ENCODE peak calls at places on chromosomes 3 and 15, in four cellular contexts. One of them, this sample, is unnamed. For H3K36me3, the result is how much of the 10 kb centered on the place peaks cover.

GRCh38 chr3:139887431-139887830 is 47.6 kb upstream of the CLSTN2 start:
- DNase-seq in Peyer's patch: no peak
- DNase-seq in cardiac muscle cell: no peak
- DNase-seq in right atrium auricular region: no peak
- DNase-seq in this sample: no peak

GRCh38 chr3:43855674-43856299 is 165.0 kb downstream of the ABHD5 start:
- DNase-seq in right atrium auricular region: peak
- DNase-seq in Peyer's patch: peak
- DNase-seq in cardiac muscle cell: peak
- DNase-seq in this sample: no peak

GRCh38 chr3:195583831-195584542 is at the start of gene APOD:
- DNase-seq in right atrium auricular region: no peak
- DNase-seq in cardiac muscle cell: no peak
- DNase-seq in Peyer's patch: peak
- DNase-seq in this sample: no peak

GRCh38 chr3:11642455-11643162 is 1.1 kb downstream of the VGLL4 start:
- DNase-seq in cardiac muscle cell: peak
- DNase-seq in right atrium auricular region: peak
- DNase-seq in Peyer's patch: peak
- DNase-seq in this sample: peak

GRCh38 chr3:194058189-194058571 is 77.8 kb upstream of the HES1 start:
- DNase-seq in right atrium auricular region: peak
- DNase-seq in Peyer's patch: peak
- DNase-seq in cardiac muscle cell: peak
- DNase-seq in this sample: no peak

GRCh38 chr3:44055951-44056350 is 185.7 kb upstream of the TOPAZ1 start:
- DNase-seq in right atrium auricular region: no peak
- DNase-seq in Peyer's patch: no peak
- DNase-seq in cardiac muscle cell: no peak
- DNase-seq in this sample: no peak

GRCh38 chr3:172815857-172816256 is 65.3 kb downstream of the ECT2 start:
- DNase-seq in right atrium auricular region: no peak
- DNase-seq in cardiac muscle cell: peak
- DNase-seq in Peyer's patch: no peak
- DNase-seq in this sample: no peak

GRCh38 chr15:60379466-60380274 is 18.1 kb downstream of the ANXA2 start:
- DNase-seq in right atrium auricular region: no peak
- DNase-seq in cardiac muscle cell: peak
- DNase-seq in Peyer's patch: no peak
- DNase-seq in this sample: no peak

GRCh38 chr15:71532994-71533393 is 277.4 kb upstream of the NR2E3 start:
- DNase-seq in Peyer's patch: no peak
- DNase-seq in cardiac muscle cell: peak
- DNase-seq in right atrium auricular region: no peak
- DNase-seq in this sample: no peak

GRCh38 chr3:158447408-158447807 is 123.6 kb upstream of the MLF1 start:
- DNase-seq in right atrium auricular region: no peak
- DNase-seq in Peyer's patch: no peak
- DNase-seq in cardiac muscle cell: no peak
- DNase-seq in this sample: no peak

GRCh38 chr15:73564255-73564654 is 68.9 kb downstream of the NPTN start:
- DNase-seq in Peyer's patch: no peak
- DNase-seq in right atrium auricular region: no peak
- DNase-seq in cardiac muscle cell: no peak
- DNase-seq in this sample: no peak

GRCh38 chr3:58164199-58164879 is 46.4 kb downstream of the DNASE1L3 start:
- DNase-seq in right atrium auricular region: no peak
- DNase-seq in cardiac muscle cell: no peak
- DNase-seq in Peyer's patch: no peak
- DNase-seq in this sample: no peak

GRCh38 chr3:45684327-45684892 is 4.8 kb upstream of the SACM1L start:
- DNase-seq in right atrium auricular region: no peak
- DNase-seq in Peyer's patch: no peak
- DNase-seq in cardiac muscle cell: no peak
- DNase-seq in this sample: no peak

GRCh38 chr15:66966256-66966655 is 99.1 kb upstream of the SMAD3 start:
- DNase-seq in right atrium auricular region: no peak
- DNase-seq in Peyer's patch: no peak
- DNase-seq in cardiac muscle cell: no peak
- DNase-seq in this sample: no peak

GRCh38 chr3:46717447-46718231 is at the start of gene PRSS50:
- DNase-seq in right atrium auricular region: no peak
- DNase-seq in Peyer's patch: peak
- DNase-seq in cardiac muscle cell: no peak
- DNase-seq in this sample: no peak

GRCh38 chr3:57911588-57911987 is 96.6 kb upstream of the FLNB start:
- DNase-seq in Peyer's patch: no peak
- DNase-seq in cardiac muscle cell: no peak
- DNase-seq in right atrium auricular region: no peak
- DNase-seq in this sample: no peak

GRCh38 chr15:88071141-88071540 is 185.4 kb downstream of the NTRK3 start:
- DNase-seq in cardiac muscle cell: no peak
- DNase-seq in Peyer's patch: no peak
- DNase-seq in right atrium auricular region: no peak
- DNase-seq in this sample: no peak

GRCh38 chr3:171183042-171183441 is 156.5 kb upstream of the SLC2A2 start:
- DNase-seq in right atrium auricular region: no peak
- DNase-seq in cardiac muscle cell: no peak
- DNase-seq in Peyer's patch: peak
- DNase-seq in this sample: no peak

GRCh38 chr3:170524072-170524471 is 61.8 kb downstream of the SLC7A14 start:
- DNase-seq in right atrium auricular region: no peak
- DNase-seq in Peyer's patch: no peak
- DNase-seq in cardiac muscle cell: no peak
- DNase-seq in this sample: no peak

GRCh38 chr3:195015021-195015420 is 255.9 kb downstream of the XXYLT1 start:
- DNase-seq in Peyer's patch: peak
- DNase-seq in cardiac muscle cell: no peak
- DNase-seq in right atrium auricular region: no peak
- DNase-seq in this sample: no peak

GRCh38 chr3:134527037-134527436 is 41.2 kb downstream of the CEP63 start:
- DNase-seq in Peyer's patch: no peak
- DNase-seq in right atrium auricular region: no peak
- DNase-seq in cardiac muscle cell: no peak
- DNase-seq in this sample: no peak

GRCh38 chr3:114746502-114746901 is 400.6 kb downstream of the ZBTB20 start:
- DNase-seq in Peyer's patch: no peak
- DNase-seq in right atrium auricular region: no peak
- DNase-seq in cardiac muscle cell: no peak
- DNase-seq in this sample: no peak

GRCh38 chr3:124599779-124600693 is 130.2 kb upstream of the UMPS start:
- DNase-seq in cardiac muscle cell: peak
- DNase-seq in Peyer's patch: peak
- DNase-seq in right atrium auricular region: no peak
- DNase-seq in this sample: no peak

GRCh38 chr3:153096611-153097200 is 65.3 kb upstream of the RAP2B start:
- DNase-seq in right atrium auricular region: no peak
- DNase-seq in cardiac muscle cell: no peak
- DNase-seq in Peyer's patch: no peak
- DNase-seq in this sample: no peak

GRCh38 chr15:62940755-62941361 is 101.7 kb upstream of the TPM1 start:
- DNase-seq in cardiac muscle cell: no peak
- DNase-seq in right atrium auricular region: peak
- DNase-seq in Peyer's patch: peak
- DNase-seq in this sample: no peak

GRCh38 chr3:150607267-150608065 is 4.3 kb downstream of the SELENOT start:
- DNase-seq in right atrium auricular region: no peak
- DNase-seq in cardiac muscle cell: peak
- DNase-seq in Peyer's patch: no peak
- DNase-seq in this sample: no peak

GRCh38 chr3:99751649-99752048 is 66.0 kb upstream of the CMSS1 start:
- DNase-seq in right atrium auricular region: no peak
- DNase-seq in Peyer's patch: no peak
- DNase-seq in cardiac muscle cell: no peak
- DNase-seq in this sample: no peak

GRCh38 chr15:71691700-71692417 is 118.5 kb upstream of the NR2E3 start:
- DNase-seq in cardiac muscle cell: no peak
- DNase-seq in right atrium auricular region: no peak
- DNase-seq in Peyer's patch: no peak
- DNase-seq in this sample: no peak

GRCh38 chr15:99275525-99276128 is 24.3 kb downstream of the LRRC28 start:
- DNase-seq in Peyer's patch: no peak
- DNase-seq in right atrium auricular region: no peak
- DNase-seq in cardiac muscle cell: no peak
- DNase-seq in this sample: no peak

GRCh38 chr3:134840459-134840858 is 45.4 kb downstream of the EPHB1 start:
- DNase-seq in right atrium auricular region: no peak
- DNase-seq in Peyer's patch: no peak
- DNase-seq in cardiac muscle cell: no peak
- DNase-seq in this sample: no peak

GRCh38 chr3:59006791-59007517 is 42.9 kb downstream of the CFAP20DC start:
- DNase-seq in Peyer's patch: no peak
- DNase-seq in cardiac muscle cell: no peak
- DNase-seq in right atrium auricular region: peak
- DNase-seq in this sample: no peak

GRCh38 chr3:48416546-48416945 is 13.3 kb downstream of the PLXNB1 start:
- DNase-seq in cardiac muscle cell: no peak
- DNase-seq in Peyer's patch: no peak
- DNase-seq in right atrium auricular region: no peak
- DNase-seq in this sample: no peak

GRCh38 chr3:48417529-48418108 is 12.3 kb downstream of the PLXNB1 start:
- DNase-seq in cardiac muscle cell: no peak
- DNase-seq in right atrium auricular region: no peak
- DNase-seq in Peyer's patch: no peak
- DNase-seq in this sample: no peak

GRCh38 chr3:48414376-48415250 is 15.3 kb downstream of the PLXNB1 start:
- DNase-seq in cardiac muscle cell: no peak
- DNase-seq in Peyer's patch: no peak
- DNase-seq in right atrium auricular region: no peak
- DNase-seq in this sample: no peak

GRCh38 chr3:48415251-48415953 is 14.5 kb downstream of the PLXNB1 start:
- DNase-seq in Peyer's patch: no peak
- DNase-seq in cardiac muscle cell: no peak
- DNase-seq in right atrium auricular region: no peak
- DNase-seq in this sample: no peak

GRCh38 chr3:48416091-48416505 is 13.8 kb downstream of the PLXNB1 start:
- DNase-seq in Peyer's patch: no peak
- DNase-seq in right atrium auricular region: no peak
- DNase-seq in cardiac muscle cell: no peak
- DNase-seq in this sample: no peak
- H3K36me3 ChIP-seq in Peyer's patch: under half
- H3K36me3 ChIP-seq in right atrium auricular region: half or more
- H3K36me3 ChIP-seq in cardiac muscle cell: under half
- H3K36me3 ChIP-seq in this sample: under half

DNA sequence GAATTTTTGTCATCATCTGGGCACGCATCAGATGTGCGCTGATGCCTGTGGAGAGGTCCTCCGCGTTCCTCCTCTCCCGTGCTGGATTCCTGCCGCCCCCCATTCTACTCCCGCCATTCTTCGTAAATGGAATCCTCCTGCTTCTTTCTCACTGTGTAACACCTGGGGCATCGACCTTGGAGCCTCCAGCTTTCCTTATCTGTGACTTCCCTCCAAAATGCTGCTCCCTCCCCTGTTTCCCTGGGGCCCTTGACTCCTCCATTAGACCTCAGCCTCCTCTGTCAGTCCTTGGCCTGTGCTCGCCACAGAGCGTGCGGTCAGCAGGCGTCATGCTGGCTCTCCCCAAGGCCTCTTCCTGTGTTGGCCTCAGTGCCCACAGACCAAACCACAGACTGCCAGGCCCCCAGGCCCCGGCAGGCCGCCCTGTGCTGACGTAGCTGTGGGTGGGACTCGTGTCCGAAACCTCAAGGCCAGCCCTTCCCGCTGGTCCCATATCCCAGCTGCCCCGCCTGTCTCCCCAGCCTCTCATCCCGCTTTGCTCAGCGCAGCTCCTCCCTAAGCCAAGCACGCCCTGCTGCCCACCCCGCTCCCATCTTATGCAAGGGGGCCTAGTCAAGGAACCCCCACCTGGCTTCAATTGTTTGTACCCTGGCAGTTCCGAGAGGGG is 17.7 kb downstream of the TNFAIP8L3 start:
- DNase-seq in right atrium auricular region: peak
- DNase-seq in cardiac muscle cell: no peak
- DNase-seq in Peyer's patch: peak
- DNase-seq in this sample: no peak
- H3K4me3 ChIP-seq in right atrium auricular region: no peak
- H3K4me3 ChIP-seq in cardiac muscle cell: no peak
- H3K4me3 ChIP-seq in Peyer's patch: peak
- H3K4me3 ChIP-seq in this sample: peak

GRCh38 chr3:48409291-48410201 is 20.3 kb downstream of the PLXNB1 start:
- DNase-seq in Peyer's patch: peak
- DNase-seq in cardiac muscle cell: no peak
- DNase-seq in right atrium auricular region: peak
- DNase-seq in this sample: no peak
- H3K36me3 ChIP-seq in Peyer's patch: under half
- H3K36me3 ChIP-seq in cardiac muscle cell: under half
- H3K36me3 ChIP-seq in right atrium auricular region: half or more
- H3K36me3 ChIP-seq in this sample: under half

GRCh38 chr3:62139957-62140356 is 233.4 kb downstream of the FEZF2 start:
- DNase-seq in cardiac muscle cell: no peak
- DNase-seq in Peyer's patch: no peak
- DNase-seq in right atrium auricular region: no peak
- DNase-seq in this sample: no peak
- H3K4me3 ChIP-seq in cardiac muscle cell: no peak
- H3K4me3 ChIP-seq in Peyer's patch: no peak
- H3K4me3 ChIP-seq in right atrium auricular region: no peak
- H3K4me3 ChIP-seq in this sample: no peak

GRCh38 chr3:116425126-116425525 is 20.2 kb downstream of the LSAMP start:
- DNase-seq in right atrium auricular region: no peak
- DNase-seq in Peyer's patch: no peak
- DNase-seq in cardiac muscle cell: no peak
- DNase-seq in this sample: no peak
- H3K36me3 ChIP-seq in right atrium auricular region: under half
- H3K36me3 ChIP-seq in Peyer's patch: under half
- H3K36me3 ChIP-seq in cardiac muscle cell: under half
- H3K36me3 ChIP-seq in this sample: under half